ENCODE peak calls at places on chromosomes 13 and 19, in ten cellular contexts. C is activated naive CD4-positive, alpha-beta T cell; G is tibial nerve; H is hippocampal formation; X is LoVo; D is NCI-H1105 treated with DMSO at 0.1 percent for 48 hours; F is PC-3; Y is effector memory CD4-positive, alpha-beta T cell; U is kidney glomerular epithelial cell; M is fibroblast of mammary gland. B is an unnamed sample.
A peak's percentile ranks its signal among the peaks of the same experiment; 100 is the strongest.

GRCh38 chr19:48793271-48793670 is 17.6 kb downstream of the BCAT2 start:
- DNase-seq in C (no peak), M (no peak), X (no peak), U (no peak), F (no peak), Y (no peak), H (no peak), G (no peak), D (no peak), B (no peak)

GRCh38 chr19:49712397-49712859 is 21.5 kb downstream of the CPT1C start:
- DNase-seq in H (no peak), F (peak; percentile 86), D (no peak), M (peak; percentile 98), U (no peak), X (peak; percentile 8), Y (no peak), C (no peak), G (peak; percentile 14), B (peak; percentile 3)

GRCh38 chr13:43058318-43058674 is 34.9 kb downstream of the DNAJC15 start:
- DNase-seq in Y (no peak), M (peak; percentile 82), D (no peak), C (no peak), F (peak; percentile 92), U (peak; percentile 58), X (peak; percentile 95), G (no peak), H (no peak), B (peak; percentile 94)

GRCh38 chr19:11137542-11138384 is 17.8 kb downstream of the SPC24 start:
- DNase-seq in D (peak; percentile 73), Y (peak; percentile 50), C (peak; percentile 9), G (peak; percentile 91), H (peak; percentile 50), M (peak; percentile 92), X (peak; percentile 75), F (peak; percentile 99), U (peak; percentile 52), B (peak; percentile 74)

GRCh38 chr19:3335431-3336350 is 30.7 kb upstream of the NFIC start:
- DNase-seq in H (no peak), X (no peak), D (no peak), U (no peak), F (peak; percentile 20), C (no peak), G (peak; percentile 35), Y (no peak), M (peak; percentile 86), B (no peak)

GRCh38 chr19:6723108-6723618 is 2.7 kb upstream of the C3 start:
- DNase-seq in M (peak; percentile 48), C (no peak), U (peak; percentile 30), Y (no peak), D (no peak), F (peak; percentile 50), G (peak; percentile 71), H (peak; percentile 17), X (no peak), B (peak; percentile 36)

GRCh38 chr13:46392967-46393366 is 5.9 kb upstream of the RUBCNL start:
- DNase-seq in Y (no peak), G (no peak), F (peak; percentile 28), H (no peak), X (no peak), D (no peak), C (no peak), U (peak; percentile 81), M (no peak), B (no peak)

GRCh38 chr13:49046534-49046933 is 70.8 kb downstream of the FNDC3A start:
- DNase-seq in M (peak; percentile 46), H (no peak), D (no peak), F (no peak), X (no peak), C (no peak), G (no peak), Y (no peak), U (no peak), B (no peak)

GRCh38 chr19:41225238-41226052 is 6.4 kb downstream of the AXL start:
- DNase-seq in U (peak; percentile 99), X (peak; percentile 69), F (peak; percentile 94), Y (no peak), M (peak; percentile 100), G (peak; percentile 78), C (no peak), D (no peak), H (no peak), B (peak; percentile 97)

GRCh38 chr13:113769881-113770280 is 10.9 kb downstream of the TMEM255B start:
- DNase-seq in F (no peak), C (no peak), Y (no peak), H (no peak), D (no peak), G (no peak), X (no peak), M (no peak), U (no peak), B (no peak)

GRCh38 chr13:111395511-111396393 is 75.3 kb downstream of the TEX29 start:
- DNase-seq in G (no peak), Y (no peak), D (no peak), X (no peak), F (no peak), C (no peak), M (no peak), H (no peak), U (no peak), B (no peak)

GRCh38 chr19:39111593-39112199 is 13.9 kb upstream of the PAK4 start:
- DNase-seq in H (no peak), M (no peak), G (no peak), F (peak; percentile 59), D (no peak), X (no peak), C (no peak), U (no peak), Y (no peak), B (peak; percentile 18)

GRCh38 chr19:4636151-4636717 is 3.1 kb upstream of the TNFAIP8L1 start:
- DNase-seq in D (peak; percentile 59), U (peak; percentile 23), H (peak; percentile 39), F (peak; percentile 77), C (peak; percentile 64), G (peak; percentile 26), Y (peak; percentile 65), M (no peak), X (peak; percentile 67), B (no peak)

GRCh38 chr13:21338651-21339278 is 120.3 kb downstream of the ZDHHC20 start:
- DNase-seq in H (no peak), F (peak; percentile 2), U (no peak), C (no peak), M (no peak), D (peak; percentile 3), Y (no peak), X (no peak), G (no peak), B (no peak)

GRCh38 chr19:13149628-13150186 is 468 bp downstream of the STX10 start:
- DNase-seq in U (no peak), H (no peak), F (peak; percentile 48), D (peak; percentile 54), Y (no peak), M (no peak), G (no peak), X (peak; percentile 14), C (no peak), B (no peak)

GRCh38 chr13:112888238-112889111 is 80.5 kb upstream of the MCF2L start:
- DNase-seq in G (no peak), X (no peak), Y (no peak), M (no peak), D (no peak), U (no peak), C (no peak), F (no peak), H (no peak), B (no peak)

GRCh38 chr13:99686157-99686572 is 184.9 kb downstream of the TM9SF2 start:
- DNase-seq in M (peak; percentile 62), C (no peak), D (no peak), G (no peak), Y (no peak), X (no peak), H (no peak), F (no peak), U (no peak), B (no peak)

GRCh38 chr19:49637865-49638350 is 2.0 kb downstream of the RRAS start:
- DNase-seq in H (no peak), U (peak; percentile 39), C (no peak), F (peak; percentile 87), X (peak; percentile 85), M (peak; percentile 75), G (peak; percentile 86), Y (no peak), D (no peak), B (peak; percentile 74)

GRCh38 chr13:44879452-44880058 is 109.7 kb downstream of the NUFIP1 start:
- DNase-seq in F (peak; percentile 50), C (no peak), U (peak; percentile 11), X (peak; percentile 19), M (peak; percentile 73), H (no peak), D (no peak), G (no peak), Y (no peak), B (peak; percentile 55)

GRCh38 chr19:2717638-2718541 is 3.3 kb downstream of the DIRAS1 start:
- DNase-seq in M (no peak), H (no peak), Y (no peak), X (no peak), G (no peak), D (no peak), U (no peak), C (no peak), F (no peak), B (no peak)

GRCh38 chr19:56080669-56081401 is 40.3 kb downstream of the ZNF787 start:
- DNase-seq in G (peak; percentile 75), D (peak; percentile 41), C (peak; percentile 33), H (peak; percentile 36), U (peak; percentile 58), Y (peak; percentile 45), F (peak; percentile 59), X (no peak), M (peak; percentile 74), B (peak; percentile 40)

GRCh38 chr13:75468602-75469001 is 13.4 kb downstream of the TBC1D4 start:
- DNase-seq in Y (no peak), D (no peak), C (no peak), F (no peak), X (no peak), H (no peak), G (no peak), M (no peak), U (no peak), B (no peak)

B was measured in bronchial epithelial cell.